ENCODE peak calls at places on chromosomes 16 and 17, in six cellular contexts. O is lower lobe of right lung; E is CD8-positive, alpha-beta T cell; A is prostate gland; R is IMR-90; H is neural progenitor cell. G is an unnamed sample.

GRCh38 chr17:76213491-76213890 is 26.8 kb downstream of the RNF157 start:
- DNase-seq in O (no peak), E (no peak), A (no peak), R (no peak), H (peak; percentile 30), G (no peak)

GRCh38 chr16:30186782-30187555 is 3.6 kb downstream of the CORO1A start:
- DNase-seq in O (peak; percentile 88), E (peak; percentile 77), A (peak; percentile 44), R (no peak), H (peak; percentile 74), G (no peak)

GRCh38 chr17:42519546-42520444 is 16.2 kb upstream of the NAGLU start:
- DNase-seq in O (peak; percentile 73), E (no peak), A (peak; percentile 81), R (peak; percentile 99), H (peak; percentile 62), G (peak; percentile 98)

GRCh38 chr17:75088902-75089417 is 1.2 kb downstream of the SLC16A5 start:
- DNase-seq in O (no peak), E (no peak), A (no peak), R (no peak), H (no peak), G (peak; percentile 76)

GRCh38 chr16:85114909-85115567 is 2.8 kb upstream of the CIBAR2 start:
- DNase-seq in O (peak; percentile 90), E (peak; percentile 62), A (peak; percentile 69), R (peak; percentile 74), H (peak; percentile 84), G (peak; percentile 75)

GRCh38 chr16:17354121-17354750 is 116.5 kb downstream of the XYLT1 start:
- DNase-seq in O (no peak), E (no peak), A (no peak), R (no peak), H (peak; percentile 61), G (no peak)

GRCh38 chr17:5034651-5035050 is 575 bp downstream of the SLC52A1 start:
- DNase-seq in O (no peak), E (no peak), A (no peak), R (no peak), H (no peak), G (no peak)

GRCh38 chr17:80475949-80476876 is at the start of gene NPTX1:
- DNase-seq in O (no peak), E (no peak), A (no peak), R (no peak), H (peak; percentile 67), G (no peak)

GRCh38 chr17:8953152-8953885 is 12.2 kb downstream of the PIK3R5 start:
- DNase-seq in O (no peak), E (no peak), A (no peak), R (no peak), H (no peak), G (no peak)

GRCh38 chr17:45948881-45949624 is 50.0 kb upstream of the STH start:
- DNase-seq in O (peak; percentile 80), E (peak; percentile 21), A (peak; percentile 59), R (peak; percentile 49), H (peak; percentile 86), G (peak; percentile 85)

GRCh38 chr17:79861371-79862216 is 22.4 kb upstream of the CBX4 start:
- DNase-seq in O (peak; percentile 31), E (no peak), A (no peak), R (no peak), H (no peak), G (no peak)

GRCh38 chr17:15456972-15457722 is 10.3 kb downstream of the CDRT4 start:
- DNase-seq in O (no peak), E (no peak), A (no peak), R (peak; percentile 84), H (no peak), G (peak; percentile 85)

GRCh38 chr17:38702900-38703741 is 2.0 kb upstream of the MLLT6 start:
- DNase-seq in O (peak; percentile 60), E (no peak), A (peak; percentile 15), R (no peak), H (no peak), G (peak; percentile 20)

GRCh38 chr17:47719411-47720152 is 13.5 kb upstream of the TBX21 start:
- DNase-seq in O (no peak), E (no peak), A (no peak), R (peak; percentile 72), H (no peak), G (peak; percentile 80)

GRCh38 chr16:4317471-4318170 is 1.8 kb downstream of the GLIS2 start:
- DNase-seq in O (no peak), E (no peak), A (no peak), R (no peak), H (peak; percentile 84), G (peak; percentile 93)

GRCh38 chr16:4320030-4320429 is 4.2 kb downstream of the GLIS2 start:
- DNase-seq in O (no peak), E (no peak), A (no peak), R (no peak), H (no peak), G (no peak)

GRCh38 chr16:4316732-4317461 is 1.0 kb downstream of the GLIS2 start:
- DNase-seq in O (peak; percentile 84), E (no peak), A (no peak), R (no peak), H (no peak), G (peak; percentile 99)

GRCh38 chr16:4319454-4319853 is 3.6 kb downstream of the GLIS2 start:
- DNase-seq in O (no peak), E (peak; percentile 22), A (no peak), R (no peak), H (no peak), G (no peak)

DNA sequence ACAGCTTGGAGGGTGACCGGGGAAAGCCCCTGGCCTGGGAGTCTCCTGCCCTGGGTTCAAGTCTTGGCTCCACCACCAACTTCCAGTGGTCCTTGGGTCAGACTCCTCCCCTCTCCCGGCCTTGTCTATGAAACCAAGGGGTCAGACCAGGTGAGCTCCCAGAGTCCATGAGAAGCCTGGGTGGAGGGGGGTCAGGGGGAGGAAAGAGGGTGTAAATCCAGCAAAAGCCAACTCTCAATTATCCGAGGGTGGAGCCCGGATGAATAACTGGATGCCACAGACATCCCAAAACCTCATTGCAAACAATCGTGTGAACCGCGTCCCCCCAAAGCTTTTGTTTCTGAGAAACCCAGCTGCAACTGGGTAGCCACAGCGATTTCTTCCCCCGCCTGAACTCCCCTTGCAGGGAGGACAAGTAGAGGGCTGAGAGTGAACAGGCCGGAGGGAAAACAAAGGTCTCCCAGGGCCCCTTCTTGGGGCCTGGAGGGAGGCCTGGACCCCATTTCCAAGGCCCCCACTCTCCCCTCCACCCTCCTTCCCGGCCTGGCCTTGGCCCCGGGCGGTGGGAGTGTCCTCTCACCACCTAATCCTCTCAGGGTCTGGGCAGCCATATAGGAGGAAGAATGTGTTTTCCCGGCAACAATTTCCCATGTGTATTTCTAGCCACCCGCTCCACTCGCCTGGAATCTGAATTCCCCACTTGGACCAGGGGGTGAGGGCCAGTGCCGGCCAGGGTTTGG is 2.5 kb downstream of the GLIS2 start:
- DNase-seq in O (no peak), E (no peak), A (no peak), R (no peak), H (peak; percentile 43), G (no peak)
- H3K36me3 ChIP-seq in O (no peaks in the 10 kb centered on the region), E (no peaks in the 10 kb centered on the region), A (no peaks in the 10 kb centered on the region), R (no peaks in the 10 kb centered on the region), H (no peaks in the 10 kb centered on the region), G (peaks cover 8% of the 10 kb centered on the region)

DNA sequence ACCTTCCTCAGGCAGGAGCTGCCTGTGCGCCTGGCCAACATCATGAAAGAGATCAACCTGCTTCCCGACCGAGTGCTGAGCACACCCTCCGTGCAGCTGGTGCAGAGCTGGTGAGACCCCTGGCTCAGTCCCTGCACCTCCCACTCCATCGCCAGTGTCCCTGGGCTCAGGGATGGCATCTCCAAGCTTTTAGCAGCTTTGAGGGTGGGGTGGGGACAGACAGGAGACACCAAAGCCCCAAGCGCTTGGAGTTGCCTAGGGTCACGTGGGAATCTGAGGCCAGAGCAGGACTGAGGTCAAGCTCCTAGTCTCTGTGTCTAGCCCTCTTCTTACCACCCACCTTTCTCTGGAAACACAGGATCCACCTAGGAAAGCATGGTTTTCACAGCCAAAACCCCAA is 2.3 kb downstream of the PDK2 start:
- DNase-seq in O (peak; percentile 28), E (no peak), A (no peak), R (no peak), H (no peak), G (no peak)
- H3K27me3 ChIP-seq in O (no peaks in the 10 kb centered on the region), E (no peaks in the 10 kb centered on the region), A (no peaks in the 10 kb centered on the region), R (no peaks in the 10 kb centered on the region), H (no peaks in the 10 kb centered on the region), G (no peaks in the 10 kb centered on the region)

DNA sequence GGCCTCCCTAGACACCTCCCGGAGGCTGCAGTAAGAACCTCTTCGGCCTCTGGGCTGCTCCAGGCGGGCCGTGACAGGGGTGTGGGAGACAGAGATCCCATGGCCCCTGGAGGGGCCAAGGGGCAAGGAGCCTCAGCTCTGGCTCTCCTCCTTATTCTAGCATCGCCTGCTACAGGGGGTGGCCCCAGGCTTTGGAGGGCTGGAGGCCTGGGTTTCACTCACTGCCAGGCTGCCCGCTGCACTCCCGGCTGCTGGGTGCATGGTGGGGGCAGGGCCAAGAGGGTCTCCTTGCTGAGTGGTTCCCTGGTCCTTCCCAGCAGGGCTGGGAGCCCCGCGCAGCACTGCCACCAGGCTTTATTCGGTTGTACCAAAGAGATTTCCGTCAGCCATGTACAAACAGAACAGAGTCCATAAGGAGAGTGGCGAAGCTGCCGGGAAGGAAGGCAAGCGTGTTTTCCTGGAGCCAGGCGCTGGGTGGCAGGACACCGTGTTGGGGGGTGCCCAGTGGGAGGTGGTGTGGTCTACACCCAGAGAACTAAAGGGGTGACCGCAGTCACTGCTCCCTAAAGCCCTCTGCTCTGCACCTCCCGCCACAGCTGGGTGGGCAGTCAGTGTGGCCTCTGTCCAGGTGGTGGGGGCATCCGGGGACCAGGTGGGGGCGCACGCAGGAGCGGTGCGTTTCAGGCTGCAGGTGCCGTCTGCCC is 2.0 kb downstream of the NPB start:
- DNase-seq in O (no peak), E (no peak), A (no peak), R (no peak), H (no peak), G (no peak)
- H3K36me3 ChIP-seq in O (peaks cover 55% of the 10 kb centered on the region), E (peaks cover 6% of the 10 kb centered on the region), A (no peaks in the 10 kb centered on the region), R (peaks cover 27% of the 10 kb centered on the region), H (no peaks in the 10 kb centered on the region), G (peaks cover 23% of the 10 kb centered on the region)

DNA sequence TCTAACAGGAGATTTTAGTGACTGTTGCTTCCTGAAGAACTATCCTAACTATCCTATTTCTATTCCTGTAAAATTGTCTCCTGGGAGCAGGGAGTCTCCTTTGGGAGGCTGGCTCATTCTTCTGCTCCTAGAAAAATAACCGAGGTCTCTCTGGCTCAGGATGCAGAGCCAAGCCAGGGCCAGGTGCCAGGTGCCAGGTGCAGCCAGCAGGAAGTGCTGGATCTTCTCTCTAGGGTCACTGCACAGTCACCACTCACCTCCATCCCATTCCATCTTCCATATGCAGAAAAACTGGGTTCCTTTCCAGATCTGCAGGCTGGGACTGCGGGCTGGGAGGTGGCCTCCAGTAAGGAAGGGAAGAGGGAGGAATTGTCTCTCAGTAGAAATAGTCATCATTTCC is 3.8 kb upstream of the TMC7 start:
- DNase-seq in O (no peak), E (no peak), A (no peak), R (no peak), H (no peak), G (no peak)
- H3K27me3 ChIP-seq in O (peaks cover 11% of the 10 kb centered on the region), E (peaks cover 9% of the 10 kb centered on the region), A (no peaks in the 10 kb centered on the region), R (peaks cover 13% of the 10 kb centered on the region), H (no peaks in the 10 kb centered on the region), G (peaks cover 5% of the 10 kb centered on the region)

GRCh38 chr16:1366060-1366711 is 14.5 kb downstream of the GNPTG start:
- DNase-seq in O (no peak), E (no peak), A (no peak), R (no peak), H (no peak), G (no peak)
- H3K36me3 ChIP-seq in O (peaks cover 90% of the 10 kb centered on the region), E (peaks cover 10% of the 10 kb centered on the region), A (peaks cover 10% of the 10 kb centered on the region), R (peaks cover 54% of the 10 kb centered on the region), H (no peaks in the 10 kb centered on the region), G (peaks cover 68% of the 10 kb centered on the region)